ENCODE peak calls at places on chromosomes 2 and 18, in nine cellular contexts. H is astrocyte, U is cardiac fibroblast, N is NCI-H460, R is uterus, W is hypothalamus, P is fibroblast of pulmonary artery, Q is stomach, Y is AG09309. G is an unnamed sample.

GRCh38 chr18:39692367-39693011 is 2126.9 kb upstream of the CELF4 start:
- DNase-seq in W (no peak), Q (no peak), H (no peak), U (no peak), N (no peak), Y (no peak), R (no peak), P (no peak), G (no peak)

GRCh38 chr2:904243-905024 is 46.2 kb upstream of the SNTG2 start:
- DNase-seq in H (no peak), N (no peak), Q (no peak), R (no peak), Y (no peak), W (no peak), P (no peak), U (no peak), G (no peak)

GRCh38 chr2:217166241-217166640 is 306.4 kb upstream of the TNP1 start:
- DNase-seq in Y (no peak), U (peak; percentile 76), P (peak; percentile 65), R (no peak), Q (no peak), H (peak; percentile 46), W (no peak), N (peak; percentile 44), G (peak; percentile 9)

GRCh38 chr2:199460101-199460671 is 2.4 kb upstream of the SATB2 start:
- DNase-seq in Q (no peak), Y (no peak), R (no peak), W (no peak), P (peak; percentile 54), H (peak; percentile 59), U (peak; percentile 63), N (peak; percentile 53), G (no peak)

GRCh38 chr2:240963065-240963375 is 35.4 kb upstream of the SNED1 start:
- DNase-seq in W (no peak), P (no peak), Y (no peak), H (no peak), Q (peak; percentile 17), N (no peak), R (no peak), U (no peak), G (no peak)

GRCh38 chr2:208097801-208098200 is 26.5 kb downstream of the CRYGD start:
- DNase-seq in Q (no peak), Y (peak; percentile 11), P (peak; percentile 32), R (no peak), U (peak; percentile 62), H (peak; percentile 40), N (no peak), W (no peak), G (no peak)

GRCh38 chr18:58314284-58314683 is 270.3 kb downstream of the NEDD4L start:
- DNase-seq in W (peak; percentile 17), Q (peak; percentile 43), R (peak; percentile 51), U (peak; percentile 96), H (peak; percentile 95), P (peak; percentile 94), Y (peak; percentile 94), N (no peak), G (peak; percentile 26)

GRCh38 chr2:216057688-216058193 is 23.9 kb downstream of the PECR start:
- DNase-seq in N (no peak), H (peak; percentile 95), U (peak; percentile 67), P (no peak), Q (peak; percentile 40), R (no peak), Y (peak; percentile 58), W (peak; percentile 28), G (peak; percentile 7)

GRCh38 chr2:207754498-207755383 is 15.0 kb downstream of the FZD5 start:
- DNase-seq in N (no peak), R (no peak), W (no peak), U (no peak), Y (no peak), H (no peak), P (no peak), Q (no peak), G (no peak)

GRCh38 chr18:9722691-9723090 is 14.6 kb downstream of the RAB31 start:
- DNase-seq in P (no peak), H (no peak), Q (peak; percentile 73), U (no peak), N (no peak), R (no peak), W (no peak), Y (no peak), G (no peak)

GRCh38 chr2:185475868-185476267 is 262.7 kb upstream of the FSIP2 start:
- DNase-seq in Q (no peak), P (no peak), H (no peak), Y (no peak), R (no peak), U (no peak), W (no peak), N (no peak), G (no peak)

GRCh38 chr18:23133860-23134779 is 1.2 kb upstream of the CABLES1 start:
- DNase-seq in U (no peak), N (no peak), Q (peak; percentile 75), Y (no peak), H (no peak), R (no peak), P (no peak), W (no peak), G (no peak)

GRCh38 chr2:216717907-216718615 is 22.7 kb upstream of the IGFBP5 start:
- DNase-seq in W (no peak), N (no peak), Q (no peak), H (no peak), Y (no peak), U (no peak), R (no peak), P (no peak), G (no peak)